ENCODE peak calls at places on chromosome 18, in nine cellular contexts. A is GM10248, C is cardiac fibroblast, Z is fibroblast of lung, U is choroid plexus epithelial cell, K is GM23338, Q is H1, M is fibroblast of mammary gland, D is GM12865. E is an unnamed sample.

GRCh38 chr18:59517446-59518171 is 158.5 kb upstream of the LMAN1 start:
- DNase-seq in A (no peak), C (peak), Z (no peak), U (peak), K (peak), Q (peak), M (peak), D (no peak), E (no peak)

GRCh38 chr18:58605027-58606020 is 23.6 kb downstream of the ALPK2 start:
- DNase-seq in A (no peak), C (peak), Z (peak), U (peak), K (no peak), Q (no peak), M (peak), D (peak), E (no peak)

GRCh38 chr18:50620319-50620718 is 60.4 kb downstream of the MAPK4 start:
- DNase-seq in A (no peak), C (no peak), Z (no peak), U (no peak), K (no peak), Q (no peak), M (no peak), D (no peak), E (no peak)

GRCh38 chr18:24482826-24483225 is 22.4 kb downstream of the HRH4 start:
- DNase-seq in A (no peak), C (no peak), Z (no peak), U (no peak), K (no peak), Q (no peak), M (no peak), D (no peak), E (no peak)

GRCh38 chr18:24270937-24271380 is 126.7 kb downstream of the OSBPL1A start:
- DNase-seq in A (no peak), C (peak), Z (peak), U (peak), K (peak), Q (no peak), M (peak), D (no peak), E (no peak)

GRCh38 chr18:37563810-37564511 is 1.6 kb downstream of the CELF4 start:
- DNase-seq in A (no peak), C (no peak), Z (no peak), U (no peak), K (no peak), Q (no peak), M (no peak), D (no peak), E (no peak)

GRCh38 chr18:11665146-11665545 is 23.9 kb upstream of the GNAL start:
- DNase-seq in A (no peak), C (no peak), Z (no peak), U (no peak), K (no peak), Q (no peak), M (no peak), D (no peak), E (no peak)

GRCh38 chr18:9094307-9095226 is 7.9 kb upstream of the NDUFV2 start:
- DNase-seq in A (no peak), C (peak), Z (peak), U (peak), K (no peak), Q (no peak), M (peak), D (peak), E (no peak)

GRCh38 chr18:76507830-76508381 is 12.9 kb upstream of the ZNF516 start:
- DNase-seq in A (no peak), C (no peak), Z (no peak), U (no peak), K (no peak), Q (no peak), M (no peak), D (no peak), E (no peak)

GRCh38 chr18:5456577-5457466 is 87.0 kb downstream of the EPB41L3 start:
- DNase-seq in A (no peak), C (peak), Z (peak), U (peak), K (peak), Q (peak), M (peak), D (no peak), E (no peak)

GRCh38 chr18:23114171-23114881 is 21.0 kb upstream of the CABLES1 start:
- DNase-seq in A (no peak), C (no peak), Z (peak), U (no peak), K (no peak), Q (no peak), M (peak), D (no peak), E (no peak)

GRCh38 chr18:61714421-61714820 is 178.4 kb downstream of the RNF152 start:
- DNase-seq in A (no peak), C (no peak), Z (no peak), U (no peak), K (no peak), Q (no peak), M (no peak), D (no peak), E (no peak)

GRCh38 chr18:68429809-68430208 is 285.1 kb downstream of the TMX3 start:
- DNase-seq in A (no peak), C (peak), Z (peak), U (peak), K (no peak), Q (no peak), M (peak), D (no peak), E (no peak)

GRCh38 chr18:56890632-56891031 is 239.5 kb downstream of the WDR7 start:
- DNase-seq in A (no peak), C (peak), Z (peak), U (peak), K (no peak), Q (no peak), M (peak), D (no peak), E (no peak)

GRCh38 chr18:60198063-60198462 is 174.5 kb downstream of the MC4R start:
- DNase-seq in A (no peak), C (no peak), Z (peak), U (peak), K (no peak), Q (no peak), M (peak), D (peak), E (no peak)

GRCh38 chr18:58682429-58683069 is 11.3 kb downstream of the MALT1 start:
- DNase-seq in A (no peak), C (peak), Z (peak), U (peak), K (no peak), Q (no peak), M (peak), D (no peak), E (no peak)

GRCh38 chr18:2994603-2995432 is 18.1 kb downstream of the LPIN2 start:
- DNase-seq in A (peak), C (no peak), Z (no peak), U (no peak), K (peak), Q (peak), M (no peak), D (peak), E (no peak)

GRCh38 chr18:26386002-26386401 is 159.8 kb downstream of the TAF4B start:
- DNase-seq in A (no peak), C (peak), Z (peak), U (peak), K (no peak), Q (no peak), M (peak), D (no peak), E (no peak)

GRCh38 chr18:23226386-23226785 is 91.1 kb downstream of the CABLES1 start:
- DNase-seq in A (no peak), C (peak), Z (peak), U (peak), K (no peak), Q (no peak), M (peak), D (peak), E (no peak)

GRCh38 chr18:9380571-9381390 is 46.2 kb downstream of the TWSG1 start:
- DNase-seq in A (no peak), C (peak), Z (peak), U (peak), K (no peak), Q (no peak), M (peak), D (no peak), E (no peak)

GRCh38 chr18:63511285-63511684 is 30.9 kb upstream of the SERPINB12 start:
- DNase-seq in A (no peak), C (peak), Z (peak), U (peak), K (peak), Q (peak), M (peak), D (peak), E (no peak)

GRCh38 chr18:9022397-9023170 is 79.9 kb upstream of the NDUFV2 start:
- DNase-seq in A (no peak), C (no peak), Z (no peak), U (peak), K (no peak), Q (no peak), M (peak), D (no peak), E (no peak)

GRCh38 chr18:59724116-59724515 is 26.9 kb upstream of the CCBE1 start:
- DNase-seq in A (no peak), C (no peak), Z (no peak), U (no peak), K (no peak), Q (no peak), M (no peak), D (no peak), E (no peak)

GRCh38 chr18:78978336-78979057 is 1.1 kb upstream of the SALL3 start:
- DNase-seq in A (no peak), C (no peak), Z (no peak), U (no peak), K (peak), Q (peak), M (peak), D (no peak), E (no peak)

GRCh38 chr18:44742741-44743311 is 62.1 kb downstream of the SETBP1 start:
- DNase-seq in A (no peak), C (peak), Z (peak), U (peak), K (peak), Q (no peak), M (peak), D (no peak), E (no peak)

GRCh38 chr18:9419956-9420631 is 55.2 kb upstream of the RALBP1 start:
- DNase-seq in A (no peak), C (peak), Z (no peak), U (peak), K (no peak), Q (no peak), M (peak), D (no peak), E (no peak)

GRCh38 chr18:70420151-70420898 is 131.5 kb downstream of the SOCS6 start:
- DNase-seq in A (no peak), C (peak), Z (peak), U (peak), K (no peak), Q (no peak), M (peak), D (no peak), E (no peak)

GRCh38 chr18:4106407-4107033 is 348.6 kb downstream of the DLGAP1 start:
- DNase-seq in A (peak), C (peak), Z (peak), U (peak), K (peak), Q (peak), M (peak), D (peak), E (no peak)

GRCh38 chr18:44589709-44590108 is 91.0 kb upstream of the SETBP1 start:
- DNase-seq in A (no peak), C (peak), Z (peak), U (peak), K (no peak), Q (no peak), M (peak), D (no peak), E (no peak)

GRCh38 chr18:58590231-58590630 is 38.7 kb downstream of the ALPK2 start:
- DNase-seq in A (no peak), C (peak), Z (no peak), U (peak), K (peak), Q (no peak), M (peak), D (no peak), E (no peak)

GRCh38 chr18:11946756-11947155 is 34.6 kb upstream of the IMPA2 start:
- DNase-seq in A (no peak), C (peak), Z (peak), U (peak), K (peak), Q (no peak), M (peak), D (no peak), E (no peak)

GRCh38 chr18:22174341-22175148 is 5.2 kb downstream of the GATA6 start:
- DNase-seq in A (no peak), C (peak), Z (peak), U (peak), K (no peak), Q (no peak), M (no peak), D (no peak), E (no peak)

DNA sequence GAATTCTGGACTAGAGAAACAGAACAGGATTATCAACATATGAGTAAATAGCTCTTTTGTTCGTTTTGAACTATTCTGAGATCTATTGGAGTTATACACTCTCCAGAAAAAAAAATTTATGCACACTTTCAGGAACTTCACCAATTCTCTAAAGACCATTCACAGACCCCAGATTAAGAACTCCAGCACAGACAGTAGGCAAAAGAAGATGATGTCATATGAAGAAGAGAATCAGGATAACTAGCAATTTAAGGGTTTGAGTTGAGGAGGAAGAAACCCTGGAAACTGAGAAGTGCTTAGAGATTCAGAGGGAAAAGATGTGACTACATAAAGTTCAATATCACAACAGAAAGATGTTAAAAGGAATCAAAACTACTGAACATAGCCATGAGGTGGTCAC is 69.9 kb downstream of the SIGLEC15 start:
- DNase-seq in A (no peak), C (no peak), Z (no peak), U (no peak), K (no peak), Q (no peak), M (no peak), D (no peak), E (no peak)
- TF ChIP-seq CTCF in A (no peak), C (no peak), Z (no peak), U (no peak), K (no peak), Q (no peak), M (no peak), D (no peak), E (no peak)

DNA sequence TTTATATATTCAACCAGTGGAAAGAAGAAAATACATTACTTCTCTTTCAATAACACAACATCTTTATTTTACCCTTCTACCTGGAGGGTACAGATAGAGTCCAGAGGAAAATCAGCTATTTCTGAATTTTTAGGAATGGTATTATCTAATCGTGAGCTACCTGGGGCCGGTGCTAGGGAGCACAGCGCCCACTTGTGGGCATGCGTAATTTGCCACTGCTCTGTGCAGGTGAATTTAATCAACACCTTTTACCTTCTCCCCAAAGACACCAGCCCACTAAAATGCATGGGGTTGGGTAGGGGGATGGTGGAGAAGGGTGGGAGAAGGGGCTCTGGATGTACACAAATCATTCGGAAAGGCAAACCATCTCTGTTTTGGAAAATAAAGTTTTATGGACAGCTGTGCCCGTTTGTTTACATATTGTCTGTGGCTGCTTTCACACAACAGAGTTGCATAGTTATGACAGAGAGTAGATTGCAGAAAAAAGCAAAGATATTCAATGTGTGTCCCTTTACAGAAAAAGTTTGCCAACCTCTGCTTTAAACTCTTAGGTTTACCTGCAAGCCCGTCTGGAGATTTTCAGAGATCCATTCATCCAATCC is 51.5 kb upstream of the DCC start:
- DNase-seq in A (peak), C (no peak), Z (no peak), U (peak), K (peak), Q (peak), M (no peak), D (peak), E (no peak)
- TF ChIP-seq CTCF in A (peak), C (no peak), Z (peak), U (peak), K (peak), Q (peak), M (peak), D (peak), E (peak)

GRCh38 chr18:31506024-31506742 is 8.2 kb downstream of the DSG2 start:
- DNase-seq in A (no peak), C (peak), Z (peak), U (peak), K (peak), Q (no peak), M (peak), D (no peak), E (no peak)
- TF ChIP-seq CTCF in A (no peak), C (peak), Z (peak), U (peak), K (peak), Q (peak), M (peak), D (no peak), E (peak)

DNA sequence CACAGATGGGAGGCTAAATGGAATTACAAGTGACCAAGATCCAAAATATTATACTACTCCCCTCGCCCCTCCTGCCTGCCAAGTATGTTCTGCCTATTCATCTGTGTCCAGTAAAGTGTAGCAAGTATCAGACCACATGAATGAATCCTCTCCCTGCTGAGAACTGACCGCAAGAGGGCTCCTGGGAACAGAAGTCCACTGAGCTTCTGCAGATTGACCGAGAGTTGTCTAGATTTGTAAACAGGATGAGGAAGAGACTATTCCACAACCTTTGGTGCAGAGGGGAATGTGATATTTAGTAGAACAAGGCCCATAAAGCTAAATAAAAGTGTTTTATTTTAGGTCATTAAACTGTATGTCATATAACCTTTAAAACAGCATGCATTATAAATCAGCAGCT is 376.9 kb downstream of the DCC start:
- DNase-seq in A (no peak), C (peak), Z (peak), U (peak), K (peak), Q (no peak), M (peak), D (peak), E (no peak)
- TF ChIP-seq CTCF in A (peak), C (no peak), Z (peak), U (peak), K (peak), Q (no peak), M (no peak), D (no peak), E (peak)

GRCh38 chr18:46171331-46171730 is 67.1 kb downstream of the HAUS1 start:
- DNase-seq in A (no peak), C (no peak), Z (no peak), U (no peak), K (no peak), Q (no peak), M (no peak), D (no peak), E (no peak)

GRCh38 chr18:46179306-46179705 is 75.1 kb downstream of the HAUS1 start:
- DNase-seq in A (no peak), C (no peak), Z (no peak), U (no peak), K (no peak), Q (no peak), M (no peak), D (no peak), E (no peak)

GRCh38 chr18:46173393-46174316 is 69.5 kb downstream of the HAUS1 start:
- DNase-seq in A (peak), C (peak), Z (peak), U (peak), K (peak), Q (peak), M (peak), D (peak), E (peak)

GRCh38 chr18:46169464-46169941 is 65.3 kb downstream of the HAUS1 start:
- DNase-seq in A (no peak), C (peak), Z (peak), U (peak), K (no peak), Q (no peak), M (peak), D (peak), E (no peak)

DNA sequence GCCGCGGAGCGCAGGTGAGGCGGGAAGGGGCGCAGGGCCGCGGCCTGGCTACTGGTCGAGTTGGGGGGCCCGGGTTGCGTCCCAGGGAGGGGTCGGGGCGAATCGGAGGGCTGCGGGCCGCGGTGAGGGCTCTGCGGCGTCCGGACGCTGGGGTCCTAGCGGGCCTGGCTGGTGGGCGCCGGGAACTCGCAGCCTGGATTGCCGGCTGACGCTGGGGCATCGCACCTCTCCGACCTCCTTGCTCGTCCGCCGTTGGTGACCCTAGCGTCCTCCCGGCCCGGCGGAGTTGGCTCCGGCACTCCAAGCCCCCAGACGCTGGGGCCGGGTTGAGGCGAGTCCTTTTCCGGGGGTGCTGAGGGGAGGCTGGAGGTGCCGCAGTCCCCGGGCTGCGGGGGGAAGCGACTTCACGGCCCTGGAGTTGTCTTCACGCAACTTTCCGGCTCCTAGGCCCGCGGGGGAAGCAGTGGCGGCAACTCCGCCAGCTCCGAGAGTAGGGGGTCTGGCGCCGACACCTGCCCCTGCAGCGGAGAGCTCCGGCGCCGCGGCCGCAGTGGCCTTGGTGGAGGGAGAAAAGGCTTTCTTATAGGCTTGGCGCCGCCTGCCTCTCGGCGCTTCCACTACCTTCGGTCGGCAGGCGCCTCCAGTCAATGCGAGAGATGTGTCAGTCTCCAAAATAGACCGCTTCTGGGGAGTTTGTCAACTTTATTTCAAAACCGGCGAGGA is 70.3 kb downstream of the HAUS1 start:
- DNase-seq in A (peak), C (peak), Z (peak), U (peak), K (peak), Q (peak), M (peak), D (peak), E (no peak)
- TF ChIP-seq CTCF in A (no peak), C (no peak), Z (peak), U (peak), K (peak), Q (peak), M (no peak), D (no peak), E (no peak)

GRCh38 chr18:48303883-48304282 is 105.3 kb downstream of the ZBTB7C start:
- DNase-seq in A (no peak), C (no peak), Z (no peak), U (no peak), K (no peak), Q (no peak), M (no peak), D (no peak), E (no peak)
- TF ChIP-seq CTCF in A (no peak), C (no peak), Z (no peak), U (no peak), K (no peak), Q (no peak), M (no peak), D (no peak), E (no peak)

GRCh38 chr18:6874316-6874715 is 144.8 kb downstream of the ARHGAP28 start:
- DNase-seq in A (no peak), C (peak), Z (peak), U (peak), K (no peak), Q (no peak), M (no peak), D (no peak), E (no peak)
- TF ChIP-seq CTCF in A (no peak), C (peak), Z (peak), U (peak), K (no peak), Q (no peak), M (peak), D (no peak), E (peak)

GRCh38 chr18:49206717-49207116 is 253.7 kb downstream of the DYM start:
- DNase-seq in A (no peak), C (peak), Z (peak), U (peak), K (no peak), Q (no peak), M (no peak), D (no peak), E (no peak)
- TF ChIP-seq CTCF in A (peak), C (no peak), Z (peak), U (peak), K (no peak), Q (no peak), M (no peak), D (no peak), E (peak)